ENCODE peak calls at places on chromosomes 4 and X, in five cellular contexts. T is astrocyte of the spinal cord; G is cortex of kidney; S is activated CD4-positive, alpha-beta T cell treated with anti-CD3 and anti-CD28 coated beads, Interleukin-2, amount 50 U/mL, for 48 hours; X is substantia nigra. A is an unnamed sample.
A peak's percentile ranks its signal among the peaks of the same experiment; 100 is the strongest.

GRCh38 chrX:30220646-30221045 is 5.3 kb downstream of the MAGEB2 start:
- DNase-seq in X (no peak), T (no peak), G (no peak), S (no peak), A (no peak)

GRCh38 chr4:156294577-156294976 is 340.9 kb upstream of the CTSO start:
- DNase-seq in X (peak; percentile 0), G (no peak), T (peak; percentile 90), S (no peak), A (no peak)

GRCh38 chr4:128298852-128299251 is 11.2 kb upstream of the PGRMC2 start:
- DNase-seq in T (no peak), S (no peak), G (no peak), X (no peak), A (no peak)

GRCh38 chrX:71619193-71619592 is 882 bp upstream of the CXCR3 start:
- DNase-seq in G (no peak), X (no peak), T (no peak), S (peak; percentile 63), A (no peak)

GRCh38 chr4:67131224-67131623 is 414.1 kb downstream of the CENPC start:
- DNase-seq in G (no peak), S (no peak), X (no peak), T (peak; percentile 32), A (no peak)

GRCh38 chrX:13126785-13127184 is 82.4 kb upstream of the FAM9C start:
- DNase-seq in S (no peak), X (no peak), G (no peak), T (no peak), A (no peak)

GRCh38 chr4:61841710-61842109 is 641.6 kb downstream of the ADGRL3 start:
- DNase-seq in X (no peak), G (no peak), S (no peak), T (no peak), A (no peak)

GRCh38 chr4:120873554-120873953 is 49.0 kb downstream of the PRDM5 start:
- DNase-seq in T (no peak), X (no peak), G (no peak), S (no peak), A (no peak)

GRCh38 chr4:168830777-168831512 is 179.1 kb downstream of the CBR4 start:
- DNase-seq in G (no peak), T (peak; percentile 53), S (no peak), X (no peak), A (no peak)

GRCh38 chrX:37348237-37349130 is 680 bp upstream of the PRRG1 start:
- DNase-seq in S (no peak), G (no peak), X (no peak), T (peak; percentile 14), A (no peak)

GRCh38 chr4:39936565-39937418 is 40.9 kb downstream of the PDS5A start:
- DNase-seq in X (no peak), T (no peak), G (no peak), S (no peak), A (no peak)